ENCODE peak calls at places on chromosomes 2 and 18, in ten cellular contexts. W, L, M, T, S, K, G, Z, H and N are unnamed samples. For H3K36me3, the result is how much of the 10 kb centered on the place peaks cover.

GRCh38 chr2:108460345-108461037 is 11.5 kb downstream of the GCC2 start:
- DNase-seq in T (no peak), H (no peak), W (no peak), Z (no peak), L (no peak), K (no peak), G (no peak), S (no peak), M (no peak), N (no peak)

GRCh38 chr18:48959921-48960920 is 9.5 kb upstream of the SMAD7 start:
- DNase-seq in K (peak), G (peak), M (peak), W (no peak), H (no peak), Z (no peak), S (no peak), L (no peak), T (peak), N (no peak)

GRCh38 chr2:55952415-55952814 is 28.8 kb upstream of the EFEMP1 start:
- DNase-seq in M (no peak), L (no peak), K (peak), H (no peak), W (no peak), T (no peak), S (no peak), Z (no peak), G (no peak), N (no peak)

GRCh38 chr2:152499411-152499810 is 164.4 kb downstream of the FMNL2 start:
- DNase-seq in Z (no peak), H (no peak), G (no peak), S (no peak), K (no peak), T (no peak), W (no peak), L (no peak), M (no peak), N (no peak)

GRCh38 chr2:3117650-3118216 is 259.9 kb downstream of the EIPR1 start:
- DNase-seq in T (no peak), W (no peak), S (no peak), Z (no peak), K (no peak), H (no peak), L (no peak), M (no peak), G (peak), N (no peak)

GRCh38 chr2:234403074-234403473 is 93.8 kb downstream of the ARL4C start:
- DNase-seq in T (peak), H (no peak), L (no peak), G (no peak), M (peak), S (no peak), W (no peak), Z (no peak), K (peak), N (no peak)

GRCh38 chr2:121529439-121530209 is 1.1 kb upstream of the RNU4ATAC start:
- DNase-seq in Z (peak), M (peak), K (peak), L (no peak), T (peak), S (peak), H (peak), W (no peak), G (peak), N (peak)

GRCh38 chr2:60354713-60355112 is 198.7 kb downstream of the BCL11A start:
- DNase-seq in L (no peak), W (no peak), G (no peak), M (no peak), S (no peak), Z (no peak), T (no peak), H (no peak), K (no peak), N (no peak)

GRCh38 chr2:75053484-75054112 is 95.2 kb downstream of the POLE4 start:
- DNase-seq in K (peak), S (no peak), H (no peak), Z (no peak), G (peak), T (peak), W (no peak), L (no peak), M (peak), N (peak)

GRCh38 chr2:219996366-219996765 is 368.9 kb downstream of the SLC4A3 start:
- DNase-seq in L (no peak), Z (no peak), M (no peak), H (no peak), G (no peak), K (no peak), S (no peak), W (no peak), T (no peak), N (no peak)

GRCh38 chr2:202687276-202687675 is 52.5 kb downstream of the FAM117B start:
- DNase-seq in L (no peak), Z (no peak), T (peak), W (no peak), K (no peak), M (peak), H (no peak), S (peak), G (no peak), N (no peak)

GRCh38 chr18:59249186-59249774 is 24.0 kb downstream of the RAX start:
- DNase-seq in Z (no peak), K (peak), L (no peak), W (no peak), S (peak), H (no peak), T (peak), M (peak), G (peak), N (peak)

GRCh38 chr18:26455639-26456038 is 92.7 kb downstream of the KCTD1 start:
- DNase-seq in L (no peak), K (no peak), Z (no peak), W (no peak), G (no peak), H (no peak), S (no peak), T (no peak), M (no peak), N (no peak)

GRCh38 chr2:18047896-18048657 is 169.6 kb downstream of the KCNS3 start:
- DNase-seq in W (no peak), H (no peak), Z (no peak), K (peak), T (peak), G (no peak), M (no peak), S (no peak), L (no peak), N (peak)
- H3K4me3 ChIP-seq in W (no peak), H (no peak), Z (no peak), K (no peak), T (no peak), G (no peak), M (no peak), S (no peak), L (no peak), N (no peak)

GRCh38 chr2:236531205-236531604 is 38.4 kb upstream of the ACKR3 start:
- DNase-seq in M (no peak), H (no peak), K (no peak), G (no peak), W (no peak), Z (no peak), L (no peak), T (no peak), S (no peak), N (no peak)
- TF ChIP-seq CTCF in M (no peak), H (no peak), K (no peak), G (no peak), W (no peak), Z (no peak), L (no peak), T (no peak), S (no peak), N (no peak)

GRCh38 chr2:31693882-31694281 is 113.1 kb upstream of the SRD5A2 start:
- DNase-seq in S (no peak), H (no peak), Z (no peak), M (no peak), K (peak), G (peak), T (no peak), W (no peak), L (no peak), N (no peak)

GRCh38 chr2:31696068-31696467 is 115.3 kb upstream of the SRD5A2 start:
- DNase-seq in G (no peak), W (no peak), M (no peak), H (no peak), S (no peak), K (no peak), T (no peak), L (no peak), Z (no peak), N (no peak)

DNA sequence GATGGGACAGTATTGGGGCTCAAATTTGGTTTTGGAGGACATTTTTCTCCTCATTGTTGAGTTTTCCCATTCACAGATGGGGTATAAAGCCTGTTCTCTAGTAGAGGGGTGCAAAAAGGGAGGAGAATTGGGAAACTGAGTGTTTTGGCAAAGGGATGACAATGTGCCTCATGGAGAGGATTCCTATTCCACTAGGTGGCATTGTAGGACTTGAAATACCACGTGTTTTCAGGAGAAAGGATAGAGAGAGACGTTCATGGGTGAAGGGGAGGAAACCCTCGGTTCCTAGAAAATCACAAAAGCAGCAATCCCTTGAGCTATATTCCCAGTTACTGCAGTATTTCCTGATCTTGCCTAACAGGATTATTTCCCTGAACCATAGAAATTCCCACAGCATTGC is 113.7 kb upstream of the SRD5A2 start:
- DNase-seq in M (no peak), H (no peak), W (no peak), T (peak), L (no peak), K (peak), Z (no peak), G (peak), S (no peak), N (no peak)
- H3K36me3 ChIP-seq in M (under half), H (under half), W (under half), T (under half), L (under half), K (under half), Z (under half), G (under half), S (under half), N (under half)

DNA sequence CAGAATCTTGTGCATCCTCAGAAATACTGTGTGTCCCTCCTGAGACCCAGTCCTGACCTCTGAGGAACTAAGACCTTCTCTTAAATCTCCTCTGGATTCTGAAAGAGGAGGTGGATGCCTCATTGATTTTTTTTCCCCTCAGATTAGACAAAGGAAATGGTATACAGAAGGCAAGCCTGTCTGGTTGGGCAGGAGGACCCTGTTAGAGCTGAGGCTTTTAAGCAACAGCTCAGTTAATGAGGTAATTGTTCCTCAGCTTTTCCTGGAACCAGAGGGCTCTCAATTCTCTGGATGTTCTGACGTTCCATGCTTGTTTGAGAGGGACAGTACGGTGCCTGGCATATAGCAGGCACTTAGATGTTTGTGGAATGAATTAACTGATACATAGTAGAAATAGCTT is 61.7 kb upstream of the MCFD2 start:
- DNase-seq in W (no peak), K (no peak), L (no peak), T (no peak), M (no peak), H (no peak), G (no peak), Z (no peak), S (no peak), N (no peak)
- H3K4me3 ChIP-seq in W (no peak), K (no peak), L (no peak), T (no peak), M (no peak), H (no peak), G (no peak), Z (no peak), S (no peak), N (no peak)

DNA sequence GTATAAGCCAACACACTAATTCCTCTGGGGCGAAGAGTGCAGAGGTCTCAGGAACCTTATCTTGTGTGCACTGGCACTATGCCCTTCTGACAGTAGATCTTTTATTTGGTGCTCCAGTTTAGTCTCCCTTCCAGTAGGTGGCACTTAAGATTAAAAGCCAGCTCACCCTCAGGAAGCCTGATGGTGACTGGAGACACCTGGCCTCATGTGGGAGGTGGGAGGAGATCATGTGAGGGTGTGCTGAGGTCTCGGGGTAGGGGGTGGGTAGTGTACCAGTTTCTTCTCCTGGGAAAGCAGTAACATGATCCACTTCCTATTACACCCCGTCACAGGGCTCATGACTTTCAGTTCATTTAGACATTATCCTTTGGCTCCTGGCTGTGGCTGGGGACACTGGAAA is 654.9 kb downstream of the ADCYAP1 start:
- DNase-seq in W (no peak), T (no peak), S (no peak), Z (no peak), H (no peak), L (no peak), G (no peak), K (no peak), M (no peak), N (no peak)
- TF ChIP-seq CTCF in W (no peak), T (no peak), S (no peak), Z (no peak), H (no peak), L (no peak), G (peak), K (no peak), M (no peak), N (no peak)

GRCh38 chr2:12202301-12202700 is 455.9 kb downstream of the LPIN1 start:
- DNase-seq in S (no peak), T (peak), M (peak), Z (no peak), L (no peak), K (peak), G (no peak), H (no peak), W (no peak), N (no peak)
- H3K36me3 ChIP-seq in S (under half), T (under half), M (under half), Z (under half), L (under half), K (under half), G (under half), H (under half), W (under half), N (under half)